ENCODE peak calls at places on chromosomes 12 and 14, in four cellular contexts. One of them, this sample, is unnamed.

GRCh38 chr12:117857632-117858274 is 111.0 kb downstream of the KSR2 start:
- DNase-seq in GM12878: peak
- DNase-seq in K562: peak
- DNase-seq in A549: peak
- DNase-seq in this sample: peak

GRCh38 chr12:45336762-45337596 is 121.1 kb downstream of the ANO6 start:
- DNase-seq in K562: peak
- DNase-seq in GM12878: no peak
- DNase-seq in A549: peak
- DNase-seq in this sample: peak

GRCh38 chr14:59309291-59309900 is 120.9 kb downstream of the DAAM1 start:
- DNase-seq in A549: no peak
- DNase-seq in K562: no peak
- DNase-seq in GM12878: no peak
- DNase-seq in this sample: no peak

GRCh38 chr12:88693837-88694445 is 113.7 kb upstream of the KITLG start:
- DNase-seq in GM12878: no peak
- DNase-seq in K562: no peak
- DNase-seq in A549: no peak
- DNase-seq in this sample: peak

GRCh38 chr14:74478996-74479635 is 14.0 kb downstream of the NPC2 start:
- DNase-seq in GM12878: no peak
- DNase-seq in K562: peak
- DNase-seq in A549: peak
- DNase-seq in this sample: peak

GRCh38 chr12:3122841-3123678 is 45.9 kb downstream of the TSPAN9 start:
- DNase-seq in K562: no peak
- DNase-seq in GM12878: no peak
- DNase-seq in A549: no peak
- DNase-seq in this sample: peak

GRCh38 chr12:130480887-130481286 is 143.2 kb downstream of the PIWIL1 start:
- DNase-seq in A549: no peak
- DNase-seq in K562: no peak
- DNase-seq in GM12878: no peak
- DNase-seq in this sample: no peak

GRCh38 chr12:69490920-69491643 is 20.9 kb downstream of the FRS2 start:
- DNase-seq in K562: peak
- DNase-seq in GM12878: no peak
- DNase-seq in A549: no peak
- DNase-seq in this sample: no peak

GRCh38 chr12:68180792-68181744 is 21.5 kb upstream of the IFNG start:
- DNase-seq in A549: no peak
- DNase-seq in K562: peak
- DNase-seq in GM12878: no peak
- DNase-seq in this sample: no peak

GRCh38 chr12:56885316-56885715 is 48.9 kb downstream of the SDR9C7 start:
- DNase-seq in A549: no peak
- DNase-seq in K562: no peak
- DNase-seq in GM12878: no peak
- DNase-seq in this sample: no peak

GRCh38 chr12:49923878-49924610 is 20.3 kb upstream of the FAIM2 start:
- DNase-seq in K562: no peak
- DNase-seq in A549: no peak
- DNase-seq in GM12878: no peak
- DNase-seq in this sample: no peak

GRCh38 chr14:21090940-21091663 is 7.4 kb downstream of the ZNF219 start:
- DNase-seq in K562: no peak
- DNase-seq in GM12878: no peak
- DNase-seq in A549: no peak
- DNase-seq in this sample: no peak

GRCh38 chr12:94427520-94428381 is 31.9 kb downstream of the CEP83 start:
- DNase-seq in K562: no peak
- DNase-seq in A549: no peak
- DNase-seq in GM12878: peak
- DNase-seq in this sample: peak

GRCh38 chr14:71130491-71131179 is 223.4 kb downstream of the PCNX1 start:
- DNase-seq in GM12878: peak
- DNase-seq in K562: peak
- DNase-seq in A549: no peak
- DNase-seq in this sample: peak

GRCh38 chr12:78555802-78556201 is 308.8 kb upstream of the SYT1 start:
- DNase-seq in K562: no peak
- DNase-seq in GM12878: no peak
- DNase-seq in A549: no peak
- DNase-seq in this sample: no peak

GRCh38 chr12:31118347-31118830 is 44.7 kb downstream of the DDX11 start:
- DNase-seq in A549: peak
- DNase-seq in K562: peak
- DNase-seq in GM12878: no peak
- DNase-seq in this sample: no peak

GRCh38 chr12:1822699-1823098 is 2.3 kb downstream of the LRTM2 start:
- DNase-seq in A549: no peak
- DNase-seq in GM12878: no peak
- DNase-seq in K562: no peak
- DNase-seq in this sample: no peak

GRCh38 chr12:43444940-43445564 is 107.0 kb downstream of the ADAMTS20 start:
- DNase-seq in A549: peak
- DNase-seq in K562: peak
- DNase-seq in GM12878: peak
- DNase-seq in this sample: peak

GRCh38 chr14:76984297-76984696 is 44.2 kb downstream of the IRF2BPL start:
- DNase-seq in A549: no peak
- DNase-seq in K562: no peak
- DNase-seq in GM12878: no peak
- DNase-seq in this sample: no peak

GRCh38 chr14:100252684-100253083 is 13.7 kb downstream of the YY1 start:
- DNase-seq in K562: no peak
- DNase-seq in GM12878: no peak
- DNase-seq in A549: no peak
- DNase-seq in this sample: no peak

GRCh38 chr12:28217805-28218204 is 27.5 kb downstream of the CCDC91 start:
- DNase-seq in A549: no peak
- DNase-seq in GM12878: no peak
- DNase-seq in K562: no peak
- DNase-seq in this sample: no peak

GRCh38 chr14:102088012-102088792 is 1.4 kb upstream of the HSP90AA1 start:
- DNase-seq in A549: no peak
- DNase-seq in K562: peak
- DNase-seq in GM12878: peak
- DNase-seq in this sample: no peak

GRCh38 chr14:67158559-67158958 is 30.7 kb upstream of the GARIN2 start:
- DNase-seq in GM12878: no peak
- DNase-seq in K562: no peak
- DNase-seq in A549: no peak
- DNase-seq in this sample: no peak

GRCh38 chr12:96150442-96150841 is 43.7 kb upstream of the ELK3 start:
- DNase-seq in GM12878: no peak
- DNase-seq in A549: no peak
- DNase-seq in K562: no peak
- DNase-seq in this sample: no peak

GRCh38 chr14:39434401-39434800 is 2.2 kb upstream of the FBXO33 start:
- DNase-seq in A549: no peak
- DNase-seq in K562: no peak
- DNase-seq in GM12878: no peak
- DNase-seq in this sample: peak

GRCh38 chr12:93790472-93791152 is 113.4 kb downstream of the CRADD start:
- DNase-seq in K562: peak
- DNase-seq in A549: peak
- DNase-seq in GM12878: no peak
- DNase-seq in this sample: peak

GRCh38 chr14:58955294-58955821 is 233.1 kb upstream of the DAAM1 start:
- DNase-seq in A549: no peak
- DNase-seq in GM12878: peak
- DNase-seq in K562: no peak
- DNase-seq in this sample: peak

GRCh38 chr14:22836301-22837058 is at the start of gene MMP14:
- DNase-seq in K562: no peak
- DNase-seq in A549: no peak
- DNase-seq in GM12878: no peak
- DNase-seq in this sample: peak

GRCh38 chr12:68364893-68365725 is 32.9 kb upstream of the MDM1 start:
- DNase-seq in GM12878: peak
- DNase-seq in K562: peak
- DNase-seq in A549: peak
- DNase-seq in this sample: peak

GRCh38 chr12:109518820-109519665 is 41.6 kb downstream of the UBE3B start:
- DNase-seq in A549: peak
- DNase-seq in K562: peak
- DNase-seq in GM12878: no peak
- DNase-seq in this sample: peak

GRCh38 chr12:53472183-53472582 is 20.3 kb downstream of the PCBP2 start:
- DNase-seq in A549: no peak
- DNase-seq in K562: no peak
- DNase-seq in GM12878: no peak
- DNase-seq in this sample: no peak

GRCh38 chr12:53478865-53479264 is 20.4 kb downstream of the MAP3K12 start:
- DNase-seq in K562: no peak
- DNase-seq in A549: no peak
- DNase-seq in GM12878: no peak
- DNase-seq in this sample: no peak

GRCh38 chr12:53476769-53477209 is 22.5 kb downstream of the MAP3K12 start:
- DNase-seq in GM12878: no peak
- DNase-seq in K562: no peak
- DNase-seq in A549: no peak
- DNase-seq in this sample: no peak

GRCh38 chr12:53474077-53474476 is 22.2 kb downstream of the PCBP2 start:
- DNase-seq in K562: no peak
- DNase-seq in A549: no peak
- DNase-seq in GM12878: no peak
- DNase-seq in this sample: no peak

DNA sequence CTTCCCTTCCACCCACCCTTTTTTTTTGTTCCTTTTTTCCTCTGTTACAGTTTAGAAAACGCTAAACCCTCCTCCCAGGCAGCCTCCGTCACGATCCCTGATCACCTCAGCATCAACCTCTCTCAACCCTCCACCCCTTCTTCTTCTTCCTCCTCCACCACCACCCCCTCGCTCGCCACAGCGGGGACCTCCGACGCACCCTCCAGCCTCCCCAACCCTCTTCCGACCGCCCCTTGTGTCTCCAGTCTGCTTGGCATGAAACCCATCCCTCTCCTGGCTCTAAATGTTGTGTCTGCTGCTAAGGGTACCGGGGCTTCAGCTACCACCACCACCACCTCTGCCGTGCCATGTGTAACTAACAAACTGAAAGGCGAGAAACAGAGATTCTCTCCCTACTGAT is 22.9 kb downstream of the PCBP2 start:
- DNase-seq in K562: no peak
- DNase-seq in GM12878: no peak
- DNase-seq in A549: no peak
- DNase-seq in this sample: no peak
- TF ChIP-seq ELK1 in K562: no peak
- TF ChIP-seq ELK1 in GM12878: no peak
- TF ChIP-seq ELK1 in A549: no peak
- TF ChIP-seq ELK1 in this sample: no peak

GRCh38 chr12:61823102-61823501 is 437.1 kb upstream of the USP15 start:
- DNase-seq in GM12878: no peak
- DNase-seq in K562: no peak
- DNase-seq in A549: no peak
- DNase-seq in this sample: no peak

DNA sequence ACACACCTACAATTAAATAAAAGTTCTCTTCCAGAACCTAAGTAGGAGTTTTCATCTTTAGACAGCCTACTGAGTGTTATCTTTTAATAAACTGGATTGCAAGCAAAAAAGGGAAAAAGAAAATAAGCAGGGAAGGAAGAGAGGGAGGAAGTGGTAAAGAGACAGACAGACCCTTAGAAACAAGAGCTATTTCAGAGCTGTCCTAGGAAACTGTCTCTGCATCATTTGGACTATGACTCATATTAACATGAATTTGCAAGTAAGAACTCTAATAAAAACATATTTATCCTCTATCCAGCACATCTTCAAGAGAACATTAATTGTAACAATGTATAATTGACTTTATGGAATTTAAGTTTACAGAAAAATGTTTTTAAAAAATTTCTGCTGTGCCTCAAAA is 438.8 kb upstream of the USP15 start:
- DNase-seq in A549: no peak
- DNase-seq in K562: no peak
- DNase-seq in GM12878: no peak
- DNase-seq in this sample: no peak
- TF ChIP-seq ELK1 in A549: no peak
- TF ChIP-seq ELK1 in K562: no peak
- TF ChIP-seq ELK1 in GM12878: no peak
- TF ChIP-seq ELK1 in this sample: no peak

DNA sequence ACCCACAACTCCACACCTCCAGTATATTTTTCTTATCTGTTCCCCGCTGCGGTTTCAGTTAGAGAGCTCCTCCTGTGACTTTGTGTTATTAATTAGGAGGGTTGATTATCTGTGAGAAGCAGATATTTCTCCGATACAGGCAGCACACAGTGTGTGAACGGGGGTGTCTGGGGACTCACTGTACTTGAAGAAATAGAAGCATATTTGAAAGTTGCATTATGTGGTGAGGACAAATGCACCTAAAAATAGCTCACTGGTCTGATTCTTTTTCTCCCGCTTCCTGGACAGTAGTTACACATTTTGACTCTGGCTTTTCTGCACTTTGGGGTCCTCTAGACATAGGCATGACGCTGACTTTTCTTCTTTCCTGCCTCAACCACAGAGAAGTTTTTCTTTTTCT is 277.7 kb downstream of the VRK1 start:
- DNase-seq in GM12878: no peak
- DNase-seq in A549: no peak
- DNase-seq in K562: no peak
- DNase-seq in this sample: no peak
- TF ChIP-seq ELK1 in GM12878: no peak
- TF ChIP-seq ELK1 in A549: no peak
- TF ChIP-seq ELK1 in K562: no peak
- TF ChIP-seq ELK1 in this sample: no peak

DNA sequence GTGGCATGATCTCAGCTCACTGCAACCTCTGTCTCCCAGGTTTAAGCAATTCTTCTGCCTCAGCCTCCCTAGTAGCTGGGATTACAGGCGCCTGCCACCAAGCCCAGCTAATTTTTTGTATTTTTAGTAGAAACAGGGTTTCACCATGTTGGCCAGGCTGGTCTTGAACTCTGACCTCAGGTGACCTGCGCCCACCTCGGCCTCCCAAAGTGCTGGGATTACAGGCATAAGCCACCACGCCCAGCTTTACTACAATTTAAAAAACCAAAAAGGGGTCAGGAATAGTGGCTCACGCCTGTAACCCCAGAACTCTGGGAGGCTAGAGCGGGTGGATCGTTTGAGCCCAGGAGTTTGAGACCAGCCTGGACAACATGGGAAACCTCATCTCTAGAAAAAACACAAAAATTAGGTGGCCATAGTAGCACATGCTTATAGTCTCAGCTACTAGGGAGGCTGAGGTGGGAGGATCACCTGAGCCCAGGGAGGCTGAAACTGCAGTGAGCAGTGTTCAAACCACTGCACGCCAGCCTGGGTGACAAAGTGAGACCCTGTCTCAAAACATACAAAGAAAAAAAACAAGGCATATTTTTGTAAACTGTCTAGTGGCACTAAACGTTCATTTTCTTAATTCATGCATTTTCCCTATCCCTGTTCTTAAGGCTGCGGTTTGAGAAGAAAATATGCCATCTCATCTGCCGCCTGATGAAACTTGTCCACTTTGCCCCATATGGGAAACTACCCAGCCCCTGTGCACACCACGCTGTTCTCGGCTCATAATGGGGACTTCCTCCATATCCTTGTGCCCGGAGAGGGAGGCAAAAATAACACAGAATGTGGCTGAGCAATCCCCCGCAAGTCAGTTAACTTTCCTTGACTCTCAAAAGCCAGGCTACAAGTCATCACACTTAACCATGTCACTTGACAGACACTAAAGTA is 4.3 kb downstream of the RILPL2 start:
- DNase-seq in GM12878: no peak
- DNase-seq in K562: no peak
- DNase-seq in A549: no peak
- DNase-seq in this sample: no peak
- TF ChIP-seq ELK1 in GM12878: no peak
- TF ChIP-seq ELK1 in K562: no peak
- TF ChIP-seq ELK1 in A549: no peak
- TF ChIP-seq ELK1 in this sample: no peak

This sample was measured in IMR-90.